ENCODE peak calls at places on chromosomes 7 and 10, in six cellular contexts. Y, F, R, S, K and L are unnamed samples.

GRCh38 chr7:115043605-115044004 is 121.7 kb downstream of the MDFIC start:
- DNase-seq in Y (peak), F (no peak), R (no peak), S (no peak), K (no peak), L (no peak)

GRCh38 chr10:79139124-79139835 is 70.5 kb downstream of the ZMIZ1 start:
- DNase-seq in Y (peak), F (peak), R (peak), S (peak), K (no peak), L (peak)

GRCh38 chr10:133359554-133359971 is 1.7 kb upstream of the FUOM start:
- DNase-seq in Y (no peak), F (no peak), R (no peak), S (no peak), K (peak), L (no peak)

GRCh38 chr7:93044147-93044810 is 73.5 kb downstream of the SAMD9 start:
- DNase-seq in Y (peak), F (no peak), R (no peak), S (peak), K (peak), L (peak)

GRCh38 chr7:3232228-3232627 is 68.8 kb upstream of the SDK1 start:
- DNase-seq in Y (peak), F (no peak), R (no peak), S (no peak), K (no peak), L (no peak)

GRCh38 chr7:38411404-38411803 is 138.0 kb upstream of the TARP start:
- DNase-seq in Y (peak), F (no peak), R (no peak), S (peak), K (peak), L (no peak)

GRCh38 chr10:107898392-107898791 is 733.9 kb upstream of the SORCS1 start:
- DNase-seq in Y (no peak), F (no peak), R (no peak), S (no peak), K (peak), L (no peak)

GRCh38 chr10:33204049-33204448 is 130.4 kb downstream of the NRP1 start:
- DNase-seq in Y (no peak), F (no peak), R (peak), S (no peak), K (no peak), L (no peak)

GRCh38 chr10:71337219-71337625 is 18.2 kb downstream of the SLC29A3 start:
- DNase-seq in Y (no peak), F (no peak), R (no peak), S (no peak), K (no peak), L (no peak)

GRCh38 chr7:7699970-7700369 is 18.4 kb downstream of the RPA3 start:
- DNase-seq in Y (no peak), F (no peak), R (no peak), S (no peak), K (no peak), L (no peak)

GRCh38 chr10:98295907-98296306 is 27.9 kb upstream of the LOXL4 start:
- DNase-seq in Y (peak), F (no peak), R (no peak), S (peak), K (no peak), L (peak)

GRCh38 chr7:101127460-101128039 is 646 bp downstream of the SERPINE1 start:
- DNase-seq in Y (no peak), F (no peak), R (no peak), S (no peak), K (no peak), L (no peak)

GRCh38 chr7:485188-486081 is 34.2 kb downstream of the PDGFA start:
- DNase-seq in Y (peak), F (no peak), R (no peak), S (peak), K (peak), L (no peak)

GRCh38 chr10:30438016-30438850 is 4.2 kb downstream of the MAP3K8 start:
- DNase-seq in Y (peak), F (no peak), R (no peak), S (peak), K (no peak), L (no peak)

GRCh38 chr10:113497203-113497602 is 55.6 kb upstream of the HABP2 start:
- DNase-seq in Y (no peak), F (no peak), R (no peak), S (no peak), K (no peak), L (no peak)

DNA sequence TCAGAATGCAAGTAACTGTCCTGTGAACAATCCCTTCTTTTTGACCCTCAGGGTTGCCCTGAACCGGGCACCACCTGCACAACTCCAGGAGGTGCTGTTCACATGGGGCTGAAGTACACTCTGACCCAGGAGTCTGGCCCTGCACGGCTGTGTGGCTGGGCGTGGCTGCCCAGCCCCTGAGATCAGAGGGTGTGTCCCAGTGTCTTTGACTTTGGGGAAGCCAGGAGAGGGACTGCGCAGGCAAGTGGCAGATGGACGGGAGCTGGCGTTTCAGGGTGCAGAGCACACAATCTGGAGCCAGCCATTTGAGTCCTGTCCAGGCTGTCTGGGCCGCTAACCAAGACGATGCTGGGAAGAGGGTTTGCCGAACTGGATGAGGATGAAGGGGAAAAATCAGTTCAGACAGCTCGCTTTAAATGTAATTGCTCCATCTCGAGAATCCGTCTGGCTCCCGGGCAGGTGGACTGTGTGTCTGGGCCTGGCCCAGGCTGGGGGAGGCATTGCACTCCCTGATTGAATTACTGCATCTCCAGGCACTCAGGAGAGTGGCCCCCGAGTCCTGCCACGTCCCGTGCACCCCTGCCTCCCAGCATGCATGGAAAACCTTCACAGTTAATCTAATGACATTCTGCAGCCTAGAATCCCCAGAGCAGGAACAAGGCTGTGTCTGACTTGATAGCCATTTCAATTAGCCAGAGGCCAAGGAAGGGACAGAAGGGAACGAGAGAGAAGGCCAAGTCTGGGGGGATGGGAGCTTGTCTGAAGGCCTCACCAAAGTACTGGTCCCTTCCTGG is 120.8 kb upstream of the NANOS1 start:
- DNase-seq in Y (no peak), F (no peak), R (no peak), S (no peak), K (no peak), L (no peak)
- TF ChIP-seq CTCF in Y (no peak), F (no peak), R (no peak), S (no peak), K (no peak), L (no peak)

DNA sequence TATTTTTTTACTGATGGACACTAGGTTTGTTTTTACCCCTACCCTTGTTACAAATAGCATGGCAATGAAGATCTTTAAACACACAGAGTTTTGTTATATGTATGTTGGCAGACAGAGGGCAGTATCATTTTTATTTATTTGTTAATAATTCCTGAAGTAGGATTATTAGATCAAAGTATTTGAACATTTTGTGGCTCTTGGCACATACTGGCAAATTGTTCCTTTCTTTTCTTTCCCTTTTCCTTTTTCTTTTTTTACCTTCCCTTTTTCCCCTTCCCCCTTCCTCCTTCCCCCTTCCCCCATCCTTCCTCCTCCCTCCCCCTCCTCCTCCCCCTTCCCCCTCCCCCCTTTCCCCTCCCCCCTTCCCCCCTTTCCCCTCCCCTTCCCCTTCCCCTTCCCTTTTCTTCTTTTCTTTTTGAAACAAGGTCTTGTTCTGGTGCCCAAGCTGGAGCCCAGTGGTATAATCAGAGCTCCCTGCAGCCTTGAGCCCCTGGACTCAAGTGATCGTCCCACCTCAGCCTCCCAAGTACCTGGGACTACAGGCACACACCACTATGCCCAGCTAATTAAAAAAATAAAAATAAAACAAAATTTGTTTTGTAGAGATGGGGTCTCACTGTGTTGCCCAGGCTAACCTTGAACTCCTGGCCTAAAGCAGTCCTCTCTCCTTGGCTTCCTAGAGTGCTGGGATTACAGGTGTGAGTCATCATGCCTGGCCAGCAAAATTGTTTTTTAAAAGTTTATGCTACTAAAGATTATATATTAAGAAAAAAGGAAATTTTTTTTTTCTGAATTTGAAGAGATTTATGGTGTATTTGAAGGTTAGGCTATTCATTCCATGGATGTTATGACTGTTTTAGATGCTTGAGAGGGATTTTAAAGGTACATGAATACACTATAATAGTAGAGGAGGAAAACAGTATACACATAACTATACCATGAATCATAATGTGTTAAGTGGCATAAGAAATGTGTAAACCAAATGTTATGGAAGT is 39.3 kb downstream of the SEPTIN7 start:
- DNase-seq in Y (peak), F (no peak), R (no peak), S (peak), K (peak), L (peak)
- TF ChIP-seq CTCF in Y (no peak), F (no peak), R (no peak), S (no peak), K (no peak), L (no peak)

GRCh38 chr10:13613519-13613918 is 26.8 kb downstream of the PRPF18 start:
- DNase-seq in Y (peak), F (no peak), R (no peak), S (peak), K (no peak), L (peak)
- TF ChIP-seq CTCF in Y (peak), F (no peak), R (peak), S (peak), K (peak), L (peak)

DNA sequence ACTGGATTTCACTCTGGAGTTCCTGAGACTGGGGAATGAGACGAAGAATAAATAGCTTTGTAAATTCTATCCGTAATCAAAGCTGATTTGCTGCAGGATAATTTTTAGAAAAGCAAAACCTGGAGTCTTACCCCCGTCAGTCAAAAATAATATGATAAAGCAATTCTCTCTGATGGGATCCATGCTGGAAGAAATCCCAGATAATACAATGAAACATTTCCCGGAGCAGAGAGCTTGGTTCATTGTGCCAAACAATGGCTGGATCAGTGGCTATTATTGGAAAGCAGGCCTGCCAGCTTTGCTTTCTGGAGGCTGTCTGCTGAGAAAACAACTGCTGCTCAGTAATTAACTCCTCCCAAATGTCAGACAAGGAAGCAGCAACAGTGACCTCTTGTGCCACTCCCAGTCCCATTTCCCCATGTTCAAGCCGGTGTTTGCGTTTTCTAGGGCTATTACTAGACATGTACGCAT is 609.4 kb upstream of the PCDH15 start:
- DNase-seq in Y (peak), F (no peak), R (peak), S (no peak), K (no peak), L (no peak)
- TF ChIP-seq CTCF in Y (no peak), F (no peak), R (no peak), S (no peak), K (peak), L (no peak)

GRCh38 chr7:106220307-106220706 is 64.5 kb downstream of the NAMPT start:
- DNase-seq in Y (no peak), F (no peak), R (no peak), S (no peak), K (no peak), L (no peak)
- TF ChIP-seq CTCF in Y (no peak), F (no peak), R (no peak), S (no peak), K (no peak), L (no peak)

DNA sequence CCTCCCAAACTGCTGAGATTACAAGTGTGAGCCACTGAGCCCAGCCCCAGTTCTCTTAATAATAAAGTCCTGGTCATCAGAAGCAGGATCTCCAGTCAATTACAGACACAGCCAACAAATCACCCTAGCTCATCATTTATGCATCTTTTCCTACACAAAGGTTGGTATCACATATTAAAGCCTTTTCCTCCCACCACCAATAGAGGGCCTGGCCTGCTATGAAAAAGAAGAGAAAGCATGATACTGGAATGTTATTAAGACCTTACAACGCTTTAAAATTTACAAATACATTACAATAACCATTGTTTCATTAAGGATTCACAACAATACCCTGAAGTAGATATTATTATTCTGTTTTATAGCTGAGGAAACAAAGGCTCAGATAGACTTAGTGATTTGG is 25.9 kb downstream of the VAX1 start:
- DNase-seq in Y (no peak), F (no peak), R (no peak), S (no peak), K (peak), L (no peak)
- TF ChIP-seq CTCF in Y (peak), F (no peak), R (no peak), S (no peak), K (peak), L (peak)

GRCh38 chr7:29160080-29160479 is 13.7 kb upstream of the CPVL start:
- DNase-seq in Y (no peak), F (no peak), R (no peak), S (no peak), K (no peak), L (no peak)

GRCh38 chr7:29158748-29159147 is 12.4 kb upstream of the CPVL start:
- DNase-seq in Y (no peak), F (no peak), R (no peak), S (no peak), K (no peak), L (no peak)

GRCh38 chr7:29162577-29162976 is 16.2 kb upstream of the CPVL start:
- DNase-seq in Y (no peak), F (no peak), R (no peak), S (no peak), K (no peak), L (no peak)

GRCh38 chr7:29163854-29164253 is 17.5 kb upstream of the CPVL start:
- DNase-seq in Y (no peak), F (no peak), R (no peak), S (no peak), K (no peak), L (no peak)

DNA sequence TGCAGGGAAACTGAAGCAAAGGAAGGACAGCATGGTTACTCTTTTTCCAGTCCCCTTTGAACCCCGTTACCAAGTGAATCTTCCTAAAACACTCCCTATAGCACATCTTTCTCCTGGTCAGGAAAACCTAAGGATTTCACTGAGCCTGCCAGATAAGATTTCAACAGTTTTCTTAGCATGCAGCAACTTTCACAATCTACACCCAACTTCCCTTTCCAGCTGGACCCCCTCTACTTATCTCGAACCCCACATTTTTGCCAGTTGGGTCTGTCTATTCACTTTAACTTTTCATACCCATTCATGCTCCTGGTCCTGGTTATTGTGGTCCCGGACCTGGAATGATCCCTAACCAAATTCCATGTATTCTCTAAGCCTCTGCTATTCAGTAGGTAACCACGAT is 14.9 kb upstream of the CPVL start:
- DNase-seq in Y (no peak), F (no peak), R (no peak), S (no peak), K (no peak), L (no peak)
- TF ChIP-seq CTCF in Y (no peak), F (no peak), R (no peak), S (no peak), K (no peak), L (no peak)

GRCh38 chr10:5018150-5018549 is 14.5 kb upstream of the AKR1C2 start:
- DNase-seq in Y (no peak), F (no peak), R (no peak), S (no peak), K (no peak), L (no peak)

GRCh38 chr10:5012595-5012994 is 8.9 kb upstream of the AKR1C2 start:
- DNase-seq in Y (no peak), F (no peak), R (no peak), S (no peak), K (no peak), L (no peak)

GRCh38 chr10:5013385-5013784 is 9.7 kb upstream of the AKR1C2 start:
- DNase-seq in Y (no peak), F (no peak), R (no peak), S (no peak), K (no peak), L (no peak)

DNA sequence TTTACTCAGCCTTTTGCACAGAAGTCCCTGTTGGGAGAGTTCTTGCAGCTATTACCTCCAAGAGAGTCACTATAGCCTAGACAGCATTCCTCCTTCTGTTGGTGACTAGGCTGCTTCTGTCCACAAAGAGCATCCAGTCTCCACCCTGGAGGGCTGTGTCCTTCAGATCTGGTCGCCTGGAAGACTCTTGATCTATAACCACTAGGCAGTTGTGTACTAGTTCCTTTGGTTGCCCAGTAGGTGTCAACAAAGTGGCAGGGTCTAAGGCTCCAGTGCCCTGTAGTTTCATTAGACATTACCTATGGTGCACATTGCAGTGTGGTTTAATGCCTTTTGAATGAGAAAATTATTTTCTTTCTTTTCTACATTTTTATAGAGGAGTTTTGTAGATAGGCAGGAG is 11.3 kb upstream of the AKR1C2 start:
- DNase-seq in Y (peak), F (no peak), R (no peak), S (no peak), K (no peak), L (no peak)
- TF ChIP-seq CTCF in Y (peak), F (no peak), R (no peak), S (no peak), K (peak), L (peak)